ENCODE peak calls at places on chromosomes 3 and 15, in seven cellular contexts. X, M, N, Y, P, D and L are unnamed samples.

GRCh38 chr3:108053025-108053424 is 37.8 kb downstream of the CD47 start:
- DNase-seq in X (peak; percentile 9), M (no peak), N (no peak), Y (no peak), P (no peak), D (no peak), L (no peak)

GRCh38 chr3:155007729-155008128 is 72.4 kb upstream of the MME start:
- DNase-seq in X (no peak), M (no peak), N (no peak), Y (no peak), P (no peak), D (no peak), L (no peak)

GRCh38 chr3:14224895-14225294 is 46.3 kb downstream of the LSM3 start:
- DNase-seq in X (no peak), M (no peak), N (no peak), Y (no peak), P (no peak), D (no peak), L (no peak)

GRCh38 chr3:114092151-114093000 is 35.8 kb downstream of the QTRT2 start:
- DNase-seq in X (no peak), M (no peak), N (no peak), Y (no peak), P (peak; percentile 27), D (no peak), L (no peak)

GRCh38 chr3:33117461-33117860 is 3.6 kb downstream of the CRTAP start:
- DNase-seq in X (no peak), M (no peak), N (no peak), Y (no peak), P (no peak), D (no peak), L (no peak)

GRCh38 chr3:99941211-99941610 is 123.5 kb downstream of the CMSS1 start:
- DNase-seq in X (no peak), M (no peak), N (no peak), Y (no peak), P (no peak), D (no peak), L (no peak)

GRCh38 chr3:194586839-194587238 is 46.4 kb downstream of the TMEM44 start:
- DNase-seq in X (no peak), M (no peak), N (no peak), Y (no peak), P (no peak), D (no peak), L (no peak)

GRCh38 chr15:43505723-43506122 is 11.7 kb upstream of the MAP1A start:
- DNase-seq in X (no peak), M (no peak), N (no peak), Y (no peak), P (no peak), D (no peak), L (no peak)

GRCh38 chr3:45547764-45548683 is 46.5 kb upstream of the LIMD1 start:
- DNase-seq in X (peak; percentile 28), M (no peak), N (no peak), Y (peak; percentile 70), P (peak; percentile 49), D (no peak), L (peak; percentile 80)

GRCh38 chr3:10867384-10867783 is 51.4 kb downstream of the SLC6A11 start:
- DNase-seq in X (no peak), M (no peak), N (no peak), Y (no peak), P (no peak), D (no peak), L (no peak)

GRCh38 chr3:15269091-15269989 is 63.0 kb downstream of the SH3BP5 start:
- DNase-seq in X (peak; percentile 50), M (peak; percentile 95), N (no peak), Y (peak; percentile 92), P (peak; percentile 97), D (peak; percentile 85), L (peak; percentile 97)
- TF ChIP-seq POLR2A in X (no peak), M (no peak), N (no peak), Y (no peak), P (peak; percentile 87), D (no peak), L (no peak)

GRCh38 chr15:74781673-74782595 is at the start of gene CSK:
- DNase-seq in X (peak; percentile 79), M (peak; percentile 96), N (peak; percentile 85), Y (peak; percentile 83), P (peak; percentile 68), D (peak; percentile 87), L (peak; percentile 86)
- TF ChIP-seq POLR2A in X (no peak), M (peak; percentile 38), N (peak; percentile 78), Y (no peak), P (peak; percentile 53), D (peak; percentile 33), L (no peak)

GRCh38 chr3:104956620-104957345 is 409.9 kb upstream of the ALCAM start:
- DNase-seq in X (no peak), M (no peak), N (no peak), Y (no peak), P (no peak), D (no peak), L (no peak)

DNA sequence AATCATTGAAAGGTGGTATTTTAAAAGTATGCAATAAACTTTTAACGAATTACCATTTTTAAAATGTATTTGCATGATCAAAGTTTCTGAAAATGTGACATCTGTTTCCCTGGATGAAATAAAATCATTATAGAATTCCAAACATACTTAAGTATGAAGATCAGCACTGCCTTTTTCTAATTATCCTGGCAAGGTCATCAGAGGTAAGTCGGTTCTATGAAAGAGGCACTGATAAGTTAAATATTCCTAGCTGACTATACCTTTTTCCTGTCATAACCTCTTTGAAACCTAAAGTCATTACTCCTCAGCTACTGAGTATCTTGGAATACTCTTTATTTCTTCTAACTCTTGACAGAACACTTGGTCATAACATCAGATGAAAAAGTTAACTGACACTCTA is 406.1 kb upstream of the ALCAM start:
- DNase-seq in X (no peak), M (no peak), N (no peak), Y (no peak), P (no peak), D (no peak), L (no peak)
- TF ChIP-seq POLR2A in X (no peak), M (no peak), N (no peak), Y (no peak), P (no peak), D (no peak), L (no peak)

DNA sequence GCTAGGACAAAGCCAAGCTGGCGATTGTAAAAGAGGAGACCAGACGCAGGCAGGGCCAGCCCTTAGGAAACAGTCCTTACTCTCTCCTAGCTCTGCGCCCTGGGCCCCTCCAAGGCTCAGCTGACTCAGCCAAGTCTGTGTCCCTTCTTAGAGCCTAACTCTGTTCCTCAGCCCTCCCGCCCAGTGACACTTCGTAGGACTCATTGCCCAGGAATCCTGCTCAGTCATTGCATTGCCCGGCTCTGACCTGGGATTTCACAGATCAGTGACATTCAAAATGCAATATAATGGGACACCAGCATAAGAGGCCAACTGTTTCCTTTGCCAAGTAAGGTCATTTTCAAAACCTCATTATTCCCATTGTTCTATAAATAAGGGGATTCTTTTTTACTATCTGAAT is 244.1 kb downstream of the TLE3 start:
- DNase-seq in X (peak; percentile 8), M (peak; percentile 47), N (no peak), Y (no peak), P (peak; percentile 22), D (no peak), L (no peak)
- TF ChIP-seq POLR2A in X (no peak), M (no peak), N (no peak), Y (no peak), P (no peak), D (no peak), L (no peak)

DNA sequence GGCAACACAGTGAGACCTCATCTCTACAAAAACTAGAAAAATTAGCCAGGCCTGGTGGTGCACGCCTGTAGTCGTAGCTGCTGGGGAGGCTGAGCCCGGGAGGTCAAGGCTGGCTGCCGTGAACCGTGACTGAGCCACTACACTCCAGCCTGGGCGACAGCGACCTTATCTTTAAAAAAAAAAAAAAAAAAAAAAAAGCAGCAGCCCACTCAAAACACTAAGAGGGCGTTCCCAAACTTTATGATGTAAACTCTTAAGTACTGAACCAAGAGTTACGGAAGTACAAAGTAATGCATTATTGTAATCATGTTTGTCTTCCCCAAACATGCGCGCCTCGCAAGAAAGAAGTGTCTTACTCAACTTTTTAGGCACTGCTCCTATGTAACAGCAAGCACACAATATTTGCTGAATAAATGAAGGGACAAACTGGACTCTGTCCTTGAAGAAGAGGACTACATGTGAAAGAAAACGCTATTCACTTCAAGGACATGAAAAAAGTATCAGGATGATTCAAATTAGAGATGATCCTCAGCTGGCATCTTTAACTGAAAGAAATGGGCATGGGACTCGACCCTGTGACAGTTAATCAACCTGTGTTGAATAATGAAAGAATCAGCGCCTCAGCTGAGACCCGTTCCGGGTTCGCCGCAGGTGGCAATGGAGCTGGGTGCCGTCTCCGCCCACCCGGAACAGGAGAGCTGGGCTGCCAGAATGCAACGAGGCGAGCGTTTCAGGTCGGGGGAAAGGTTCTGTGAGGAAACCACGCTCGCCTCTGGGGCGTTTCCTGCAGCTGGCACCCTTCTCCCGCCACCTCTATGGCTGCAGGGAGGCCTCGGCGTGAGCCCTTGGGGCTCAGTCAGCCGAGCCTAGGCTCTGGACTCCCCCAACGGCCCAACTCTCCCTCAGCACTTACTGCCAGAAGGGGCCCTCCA is 718 bp downstream of the SPG11 start:
- DNase-seq in X (peak; percentile 78), M (peak; percentile 96), N (peak; percentile 82), Y (peak; percentile 77), P (peak; percentile 74), D (peak; percentile 74), L (peak; percentile 84)
- TF ChIP-seq POLR2A in X (no peak), M (no peak), N (no peak), Y (no peak), P (no peak), D (no peak), L (no peak)

GRCh38 chr3:152260529-152260928 is 8.2 kb upstream of the MBNL1 start:
- DNase-seq in X (no peak), M (no peak), N (no peak), Y (no peak), P (no peak), D (no peak), L (no peak)

GRCh38 chr3:152260026-152260425 is 8.7 kb upstream of the MBNL1 start:
- DNase-seq in X (no peak), M (no peak), N (no peak), Y (no peak), P (no peak), D (no peak), L (no peak)

GRCh38 chr3:152263711-152264110 is 5.0 kb upstream of the MBNL1 start:
- DNase-seq in X (no peak), M (no peak), N (no peak), Y (no peak), P (no peak), D (no peak), L (no peak)

GRCh38 chr3:152259480-152259879 is 9.2 kb upstream of the MBNL1 start:
- DNase-seq in X (no peak), M (no peak), N (no peak), Y (no peak), P (no peak), D (no peak), L (no peak)

GRCh38 chr3:152261329-152261728 is 7.4 kb upstream of the MBNL1 start:
- DNase-seq in X (no peak), M (no peak), N (no peak), Y (no peak), P (no peak), D (no peak), L (no peak)
- TF ChIP-seq POLR2A in X (no peak), M (no peak), N (no peak), Y (no peak), P (no peak), D (no peak), L (no peak)

DNA sequence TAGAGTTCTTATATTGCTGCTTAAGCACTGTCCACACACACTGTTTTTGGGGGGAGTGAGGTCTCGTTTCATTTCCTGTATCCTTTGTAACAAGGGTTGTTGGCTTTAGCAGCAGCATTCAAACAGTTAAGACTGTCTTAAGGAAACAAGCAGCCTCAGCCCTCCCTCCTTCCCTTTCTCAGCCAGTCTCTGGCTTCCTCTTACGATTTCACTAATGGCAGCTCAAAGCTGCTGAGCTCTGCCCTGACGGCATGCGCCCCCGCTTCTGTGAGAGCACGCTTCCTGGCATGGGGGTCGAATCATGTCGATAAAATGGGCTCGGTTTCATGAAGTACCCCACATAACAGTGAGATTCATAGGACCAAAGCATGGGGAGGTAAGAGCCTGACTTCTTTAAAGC is 105.0 kb downstream of the KLHL25 start:
- DNase-seq in X (peak; percentile 25), M (peak; percentile 90), N (no peak), Y (peak; percentile 38), P (no peak), D (peak; percentile 61), L (no peak)
- TF ChIP-seq POLR2A in X (peak; percentile 20), M (peak; percentile 53), N (peak; percentile 45), Y (no peak), P (peak; percentile 15), D (no peak), L (no peak)